ENCODE peak calls at places on chromosomes 1 and 21, in five cellular contexts. O is NCI-H1092, J is midbrain, D is fibroblast of pulmonary artery, N is astrocyte of the hippocampus. A is an unnamed sample.

GRCh38 chr1:223712184-223712855 is at the start of gene CAPN2:
- DNase-seq in O (peak), J (peak), D (peak), N (peak), A (peak)

GRCh38 chr1:245255783-245256182 is 101.0 kb downstream of the KIF26B start:
- DNase-seq in O (no peak), J (no peak), D (no peak), N (no peak), A (no peak)

GRCh38 chr1:90274376-90274775 is 279.5 kb downstream of the ZNF326 start:
- DNase-seq in O (no peak), J (no peak), D (no peak), N (no peak), A (no peak)

GRCh38 chr1:29621826-29622435 is 385.6 kb downstream of the PTPRU start:
- DNase-seq in O (no peak), J (no peak), D (no peak), N (peak), A (no peak)

GRCh38 chr1:197911172-197911856 is 5.9 kb upstream of the LHX9 start:
- DNase-seq in O (no peak), J (no peak), D (no peak), N (no peak), A (no peak)

GRCh38 chr1:173191011-173191410 is 16.1 kb downstream of the TNFSF4 start:
- DNase-seq in O (no peak), J (no peak), D (peak), N (peak), A (no peak)

GRCh38 chr1:46549697-46550681 is 1.5 kb downstream of the KNCN start:
- DNase-seq in O (no peak), J (no peak), D (peak), N (peak), A (peak)

GRCh38 chr1:55378582-55378981 is 163.4 kb upstream of the USP24 start:
- DNase-seq in O (no peak), J (no peak), D (peak), N (peak), A (no peak)

GRCh38 chr1:25880518-25880917 is 5.0 kb upstream of the PAQR7 start:
- DNase-seq in O (no peak), J (no peak), D (no peak), N (no peak), A (no peak)

GRCh38 chr1:154430903-154431302 is 25.8 kb downstream of the IL6R start:
- DNase-seq in O (no peak), J (no peak), D (peak), N (peak), A (no peak)

GRCh38 chr1:112849425-112849966 is 106.5 kb downstream of the SLC16A1 start:
- DNase-seq in O (peak), J (peak), D (peak), N (peak), A (no peak)

GRCh38 chr1:168512864-168513595 is 30.8 kb downstream of the XCL2 start:
- DNase-seq in O (no peak), J (no peak), D (no peak), N (no peak), A (no peak)

GRCh38 chr1:30374400-30375070 is 348.9 kb downstream of the MATN1 start:
- DNase-seq in O (no peak), J (no peak), D (no peak), N (no peak), A (no peak)

GRCh38 chr21:27423073-27423472 is 456.2 kb upstream of the ADAMTS5 start:
- DNase-seq in O (no peak), J (no peak), D (peak), N (peak), A (no peak)

GRCh38 chr21:17921579-17922530 is 102.7 kb upstream of the C21orf91 start:
- DNase-seq in O (no peak), J (no peak), D (peak), N (peak), A (no peak)

GRCh38 chr1:119767486-119767885 is 1.2 kb downstream of the HMGCS2 start:
- DNase-seq in O (no peak), J (no peak), D (no peak), N (no peak), A (no peak)

GRCh38 chr1:72140222-72140621 is 142.1 kb downstream of the NEGR1 start:
- DNase-seq in O (no peak), J (no peak), D (peak), N (peak), A (no peak)

GRCh38 chr21:26079376-26079775 is 91.2 kb downstream of the APP start:
- DNase-seq in O (no peak), J (no peak), D (peak), N (no peak), A (no peak)

GRCh38 chr1:230476622-230477003 is 50.5 kb upstream of the PGBD5 start:
- DNase-seq in O (no peak), J (no peak), D (no peak), N (no peak), A (no peak)

GRCh38 chr1:150875197-150876110 is 945 bp downstream of the ARNT start:
- DNase-seq in O (no peak), J (peak), D (peak), N (peak), A (no peak)

GRCh38 chr1:110492573-110492972 is 26.4 kb downstream of the KCNA10 start:
- DNase-seq in O (no peak), J (no peak), D (no peak), N (no peak), A (no peak)

GRCh38 chr1:109912873-109913272 is 2.2 kb downstream of the CSF1 start:
- DNase-seq in O (no peak), J (no peak), D (peak), N (peak), A (no peak)

GRCh38 chr1:16120940-16121410 is 34.9 kb downstream of the EPHA2 start:
- DNase-seq in O (peak), J (no peak), D (no peak), N (peak), A (no peak)

GRCh38 chr1:24341260-24341659 is 22.1 kb downstream of the GRHL3 start:
- DNase-seq in O (no peak), J (no peak), D (no peak), N (no peak), A (no peak)

GRCh38 chr1:86788300-86789206 is 84.2 kb downstream of the SH3GLB1 start:
- DNase-seq in O (no peak), J (no peak), D (peak), N (peak), A (no peak)

GRCh38 chr1:55632058-55632457 is 416.9 kb upstream of the USP24 start:
- DNase-seq in O (no peak), J (no peak), D (peak), N (no peak), A (no peak)

GRCh38 chr1:228794173-228794572 is 58.9 kb downstream of the RHOU start:
- DNase-seq in O (no peak), J (no peak), D (peak), N (no peak), A (no peak)

GRCh38 chr1:227911376-227911775 is 36.4 kb downstream of the WNT9A start:
- DNase-seq in O (no peak), J (no peak), D (no peak), N (no peak), A (no peak)

GRCh38 chr21:42061195-42061865 is 9.8 kb upstream of the UMODL1 start:
- DNase-seq in O (no peak), J (peak), D (no peak), N (no peak), A (no peak)

GRCh38 chr1:232386721-232387510 is 243.0 kb downstream of the SIPA1L2 start:
- DNase-seq in O (no peak), J (no peak), D (no peak), N (no peak), A (no peak)

GRCh38 chr1:29317916-29318530 is 81.7 kb downstream of the PTPRU start:
- DNase-seq in O (no peak), J (no peak), D (no peak), N (no peak), A (no peak)

GRCh38 chr1:25140073-25140797 is 92.1 kb downstream of the SYF2 start:
- DNase-seq in O (no peak), J (no peak), D (no peak), N (no peak), A (no peak)

GRCh38 chr1:75276385-75276784 is 142.2 kb downstream of the LHX8 start:
- DNase-seq in O (no peak), J (no peak), D (no peak), N (peak), A (no peak)

GRCh38 chr1:85047472-85048295 is 616 bp downstream of the MCOLN3 start:
- DNase-seq in O (no peak), J (no peak), D (peak), N (peak), A (no peak)

GRCh38 chr21:29164330-29164942 is 34.0 kb downstream of the MAP3K7CL start:
- DNase-seq in O (peak), J (peak), D (peak), N (peak), A (no peak)

GRCh38 chr1:61318319-61319125 is 236.2 kb downstream of the NFIA start:
- DNase-seq in O (no peak), J (no peak), D (peak), N (peak), A (no peak)

GRCh38 chr1:203276916-203277535 is 28.3 kb upstream of the BTG2 start:
- DNase-seq in O (peak), J (peak), D (no peak), N (no peak), A (no peak)